ENCODE peak calls at places on chromosome 16, in five cellular contexts. E is renal cortical epithelial cell, L is KG1, X is RWPE1, F is hepatic stellate cell. V is an unnamed sample.

GRCh38 chr16:25030420-25031131 is 15.4 kb upstream of the ARHGAP17 start:
- DNase-seq in F (no peak), E (no peak), X (no peak), L (no peak), V (no peak)

GRCh38 chr16:53216798-53217197 is 162.0 kb downstream of the CHD9 start:
- DNase-seq in E (no peak), X (no peak), L (no peak), F (no peak), V (no peak)

GRCh38 chr16:28587386-28587785 is 9.5 kb downstream of the SULT1A2 start:
- DNase-seq in L (no peak), E (no peak), X (peak; percentile 85), F (no peak), V (no peak)

GRCh38 chr16:75566889-75567255 is 693 bp downstream of the GABARAPL2 start:
- DNase-seq in E (no peak), X (peak; percentile 12), L (no peak), F (peak; percentile 26), V (no peak)

GRCh38 chr16:47924950-47925349 is 230.8 kb downstream of the ABCC12 start:
- DNase-seq in F (no peak), E (no peak), L (no peak), X (no peak), V (no peak)

GRCh38 chr16:87607871-87608270 is 5.6 kb downstream of the JPH3 start:
- DNase-seq in L (no peak), X (no peak), F (no peak), E (no peak), V (no peak)

GRCh38 chr16:54886078-54886477 is 44.6 kb upstream of the IRX5 start:
- DNase-seq in E (no peak), F (no peak), X (no peak), L (no peak), V (no peak)

GRCh38 chr16:66293207-66293735 is 73.2 kb upstream of the CDH5 start:
- DNase-seq in L (no peak), X (no peak), F (no peak), E (no peak), V (no peak)

GRCh38 chr16:17224859-17225258 is 245.9 kb downstream of the XYLT1 start:
- DNase-seq in F (peak; percentile 9), E (no peak), X (no peak), L (peak; percentile 42), V (peak; percentile 75)

GRCh38 chr16:49410226-49410625 is 36.6 kb downstream of the C16orf78 start:
- DNase-seq in E (no peak), L (no peak), F (no peak), X (no peak), V (no peak)

GRCh38 chr16:17657037-17657436 is 186.3 kb upstream of the XYLT1 start:
- DNase-seq in X (no peak), L (no peak), E (no peak), F (no peak), V (no peak)

GRCh38 chr16:15427648-15428239 is 6.6 kb upstream of the BMERB1 start:
- DNase-seq in E (peak; percentile 60), X (no peak), F (peak; percentile 69), L (peak; percentile 5), V (peak; percentile 87)

GRCh38 chr16:74449470-74449869 is 28.2 kb upstream of the CLEC18B start:
- DNase-seq in X (peak; percentile 71), F (peak; percentile 78), L (no peak), E (no peak), V (no peak)

GRCh38 chr16:14283786-14284185 is 212.7 kb downstream of the MRTFB start:
- DNase-seq in E (no peak), L (no peak), X (no peak), F (no peak), V (no peak)

GRCh38 chr16:23508589-23509440 is 1.5 kb downstream of the GGA2 start:
- DNase-seq in E (peak; percentile 9), L (no peak), X (no peak), F (no peak), V (peak; percentile 41)

GRCh38 chr16:77790964-77791363 is 2.6 kb downstream of the VAT1L start:
- DNase-seq in F (no peak), E (no peak), X (no peak), L (no peak), V (no peak)

GRCh38 chr16:20884240-20884556 is 16.0 kb downstream of the DCUN1D3 start:
- DNase-seq in F (peak; percentile 32), L (no peak), X (no peak), E (peak; percentile 68), V (peak; percentile 85)

GRCh38 chr16:22373662-22374310 is 633 bp downstream of the CDR2 start:
- DNase-seq in F (peak; percentile 19), E (no peak), X (no peak), L (no peak), V (peak; percentile 42)